ENCODE peak calls at places on chromosomes 16 and 17, in ten cellular contexts. B, F, O, Y, W, X, Z, V, C and S are unnamed samples.

GRCh38 chr17:5364156-5364555 is 55.3 kb downstream of the NUP88 start:
- DNase-seq in B (no peak), F (no peak), O (no peak), Y (peak), W (no peak), X (no peak), Z (no peak), V (no peak), C (no peak), S (no peak)

GRCh38 chr16:74623214-74623842 is 16.4 kb upstream of the GLG1 start:
- DNase-seq in B (no peak), F (peak), O (no peak), Y (peak), W (peak), X (peak), Z (peak), V (no peak), C (no peak), S (no peak)

GRCh38 chr17:49523706-49524472 is 28.8 kb downstream of the NGFR start:
- DNase-seq in B (no peak), F (no peak), O (no peak), Y (no peak), W (no peak), X (no peak), Z (no peak), V (no peak), C (peak), S (peak)

GRCh38 chr17:83189673-83190385 is 110.4 kb downstream of the METRNL start:
- DNase-seq in B (peak), F (no peak), O (peak), Y (peak), W (peak), X (no peak), Z (peak), V (peak), C (peak), S (peak)

GRCh38 chr17:10614536-10615155 is 42.5 kb downstream of the MYH3 start:
- DNase-seq in B (no peak), F (peak), O (peak), Y (peak), W (no peak), X (peak), Z (peak), V (peak), C (peak), S (no peak)

GRCh38 chr16:381788-382717 is at the start of gene PGAP6:
- DNase-seq in B (peak), F (no peak), O (peak), Y (peak), W (no peak), X (peak), Z (peak), V (no peak), C (peak), S (no peak)

GRCh38 chr17:49633762-49634486 is 44.0 kb downstream of the SPOP start:
- DNase-seq in B (no peak), F (peak), O (no peak), Y (no peak), W (no peak), X (peak), Z (no peak), V (no peak), C (no peak), S (no peak)

GRCh38 chr17:1975573-1975972 is 49.6 kb downstream of the RTN4RL1 start:
- DNase-seq in B (no peak), F (no peak), O (no peak), Y (no peak), W (no peak), X (no peak), Z (no peak), V (no peak), C (no peak), S (no peak)